ENCODE peak calls at places on chromosomes 4 and X, in seven cellular contexts. One of them, this sample, is unnamed. For H3K36me3, the result is how much of the 10 kb centered on the place peaks cover.

GRCh38 chrX:77785400-77785745 is 643 bp downstream of the ATRX start:
- DNase-seq in Panc1: no peak
- DNase-seq in endothelial cell of umbilical vein: no peak
- DNase-seq in ovary: no peak
- DNase-seq in GM06990: no peak
- DNase-seq in BE2C: peak
- DNase-seq in mucosa of descending colon: no peak
- DNase-seq in this sample: peak

GRCh38 chr4:101191302-101192098 is 155.8 kb downstream of the PPP3CA start:
- DNase-seq in Panc1: no peak
- DNase-seq in endothelial cell of umbilical vein: peak
- DNase-seq in ovary: peak
- DNase-seq in GM06990: no peak
- DNase-seq in BE2C: peak
- DNase-seq in mucosa of descending colon: peak
- DNase-seq in this sample: peak

GRCh38 chr4:159021597-159022385 is 81.1 kb upstream of the RAPGEF2 start:
- DNase-seq in Panc1: no peak
- DNase-seq in endothelial cell of umbilical vein: no peak
- DNase-seq in ovary: no peak
- DNase-seq in GM06990: no peak
- DNase-seq in BE2C: no peak
- DNase-seq in mucosa of descending colon: no peak
- DNase-seq in this sample: no peak

GRCh38 chr4:72340803-72341431 is 228.1 kb downstream of the ADAMTS3 start:
- DNase-seq in Panc1: no peak
- DNase-seq in endothelial cell of umbilical vein: no peak
- DNase-seq in ovary: no peak
- DNase-seq in GM06990: no peak
- DNase-seq in BE2C: no peak
- DNase-seq in mucosa of descending colon: no peak
- DNase-seq in this sample: no peak

GRCh38 chrX:78314561-78314960 is 12.8 kb downstream of the CYSLTR1 start:
- DNase-seq in Panc1: no peak
- DNase-seq in endothelial cell of umbilical vein: no peak
- DNase-seq in ovary: no peak
- DNase-seq in GM06990: no peak
- DNase-seq in BE2C: no peak
- DNase-seq in mucosa of descending colon: no peak
- DNase-seq in this sample: no peak

GRCh38 chr4:36841583-36842326 is 402.8 kb upstream of the NWD2 start:
- DNase-seq in Panc1: peak
- DNase-seq in endothelial cell of umbilical vein: no peak
- DNase-seq in ovary: no peak
- DNase-seq in GM06990: peak
- DNase-seq in BE2C: no peak
- DNase-seq in mucosa of descending colon: no peak
- DNase-seq in this sample: no peak

GRCh38 chr4:6085028-6085942 is 67.1 kb upstream of the C4orf50 start:
- DNase-seq in Panc1: no peak
- DNase-seq in endothelial cell of umbilical vein: no peak
- DNase-seq in ovary: peak
- DNase-seq in GM06990: no peak
- DNase-seq in BE2C: no peak
- DNase-seq in mucosa of descending colon: no peak
- DNase-seq in this sample: no peak

GRCh38 chr4:45951153-45951552 is 172.7 kb downstream of the GABRG1 start:
- DNase-seq in Panc1: no peak
- DNase-seq in endothelial cell of umbilical vein: no peak
- DNase-seq in ovary: no peak
- DNase-seq in GM06990: no peak
- DNase-seq in BE2C: no peak
- DNase-seq in mucosa of descending colon: no peak
- DNase-seq in this sample: no peak

GRCh38 chr4:118979712-118980111 is 91.1 kb downstream of the SYNPO2 start:
- DNase-seq in Panc1: no peak
- DNase-seq in endothelial cell of umbilical vein: no peak
- DNase-seq in ovary: no peak
- DNase-seq in GM06990: no peak
- DNase-seq in BE2C: no peak
- DNase-seq in mucosa of descending colon: no peak
- DNase-seq in this sample: no peak

DNA sequence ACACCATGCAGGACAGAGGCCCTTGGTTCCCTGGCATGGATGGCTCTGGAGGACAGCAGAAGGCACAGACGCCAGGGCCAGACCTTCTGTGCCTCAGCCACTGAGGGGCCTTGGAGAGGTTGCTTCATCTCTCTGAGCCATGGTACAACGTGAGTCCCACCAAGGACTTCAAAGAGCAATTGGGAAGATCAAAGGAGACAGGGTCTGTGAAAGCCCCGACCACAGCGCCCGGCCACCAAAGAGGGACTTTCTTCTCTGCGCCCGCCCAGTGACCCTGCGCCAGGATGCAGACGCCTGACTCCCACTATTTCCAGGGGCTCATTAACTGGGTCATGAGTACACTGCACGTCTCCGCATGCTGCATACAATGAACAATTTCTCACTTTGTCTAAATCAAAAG is 174.0 kb downstream of the AFAP1 start:
- DNase-seq in Panc1: no peak
- DNase-seq in endothelial cell of umbilical vein: no peak
- DNase-seq in ovary: peak
- DNase-seq in GM06990: no peak
- DNase-seq in BE2C: no peak
- DNase-seq in mucosa of descending colon: no peak
- DNase-seq in this sample: no peak
- H3K36me3 ChIP-seq in Panc1: under half
- H3K36me3 ChIP-seq in endothelial cell of umbilical vein: under half
- H3K36me3 ChIP-seq in ovary: under half
- H3K36me3 ChIP-seq in GM06990: under half
- H3K36me3 ChIP-seq in BE2C: half or more
- H3K36me3 ChIP-seq in mucosa of descending colon: under half
- H3K36me3 ChIP-seq in this sample: under half

GRCh38 chr4:22460266-22460665 is 55.6 kb downstream of the ADGRA3 start:
- DNase-seq in Panc1: no peak
- DNase-seq in endothelial cell of umbilical vein: no peak
- DNase-seq in ovary: no peak
- DNase-seq in GM06990: no peak
- DNase-seq in BE2C: no peak
- DNase-seq in mucosa of descending colon: no peak
- DNase-seq in this sample: no peak
- H3K36me3 ChIP-seq in Panc1: under half
- H3K36me3 ChIP-seq in endothelial cell of umbilical vein: under half
- H3K36me3 ChIP-seq in ovary: under half
- H3K36me3 ChIP-seq in GM06990: under half
- H3K36me3 ChIP-seq in BE2C: under half
- H3K36me3 ChIP-seq in mucosa of descending colon: under half
- H3K36me3 ChIP-seq in this sample: under half

GRCh38 chr4:2125023-2125422 is 65.9 kb downstream of the NAT8L start:
- DNase-seq in Panc1: no peak
- DNase-seq in endothelial cell of umbilical vein: no peak
- DNase-seq in ovary: no peak
- DNase-seq in GM06990: no peak
- DNase-seq in BE2C: no peak
- DNase-seq in mucosa of descending colon: no peak
- DNase-seq in this sample: no peak

GRCh38 chr4:2132438-2132837 is 73.3 kb downstream of the NAT8L start:
- DNase-seq in Panc1: no peak
- DNase-seq in endothelial cell of umbilical vein: no peak
- DNase-seq in ovary: no peak
- DNase-seq in GM06990: no peak
- DNase-seq in BE2C: no peak
- DNase-seq in mucosa of descending colon: no peak
- DNase-seq in this sample: no peak

GRCh38 chr4:2127609-2128300 is 68.6 kb downstream of the NAT8L start:
- DNase-seq in Panc1: no peak
- DNase-seq in endothelial cell of umbilical vein: no peak
- DNase-seq in ovary: no peak
- DNase-seq in GM06990: no peak
- DNase-seq in BE2C: no peak
- DNase-seq in mucosa of descending colon: no peak
- DNase-seq in this sample: no peak

GRCh38 chr4:2125831-2126230 is 66.7 kb downstream of the NAT8L start:
- DNase-seq in Panc1: no peak
- DNase-seq in endothelial cell of umbilical vein: no peak
- DNase-seq in ovary: no peak
- DNase-seq in GM06990: no peak
- DNase-seq in BE2C: no peak
- DNase-seq in mucosa of descending colon: no peak
- DNase-seq in this sample: no peak

GRCh38 chr4:2126309-2127043 is 67.3 kb downstream of the NAT8L start:
- DNase-seq in Panc1: no peak
- DNase-seq in endothelial cell of umbilical vein: no peak
- DNase-seq in ovary: no peak
- DNase-seq in GM06990: no peak
- DNase-seq in BE2C: no peak
- DNase-seq in mucosa of descending colon: no peak
- DNase-seq in this sample: no peak
- H3K36me3 ChIP-seq in Panc1: under half
- H3K36me3 ChIP-seq in endothelial cell of umbilical vein: under half
- H3K36me3 ChIP-seq in ovary: under half
- H3K36me3 ChIP-seq in GM06990: under half
- H3K36me3 ChIP-seq in BE2C: under half
- H3K36me3 ChIP-seq in mucosa of descending colon: under half
- H3K36me3 ChIP-seq in this sample: under half

GRCh38 chr4:25619601-25620000 is 36.0 kb upstream of the SLC34A2 start:
- DNase-seq in Panc1: no peak
- DNase-seq in endothelial cell of umbilical vein: no peak
- DNase-seq in ovary: no peak
- DNase-seq in GM06990: no peak
- DNase-seq in BE2C: no peak
- DNase-seq in mucosa of descending colon: no peak
- DNase-seq in this sample: no peak
- H3K36me3 ChIP-seq in Panc1: under half
- H3K36me3 ChIP-seq in endothelial cell of umbilical vein: under half
- H3K36me3 ChIP-seq in ovary: under half
- H3K36me3 ChIP-seq in GM06990: under half
- H3K36me3 ChIP-seq in BE2C: under half
- H3K36me3 ChIP-seq in mucosa of descending colon: under half
- H3K36me3 ChIP-seq in this sample: under half

GRCh38 chr4:40165931-40166330 is 30.9 kb upstream of the RHOH start:
- DNase-seq in Panc1: no peak
- DNase-seq in endothelial cell of umbilical vein: peak
- DNase-seq in ovary: no peak
- DNase-seq in GM06990: no peak
- DNase-seq in BE2C: no peak
- DNase-seq in mucosa of descending colon: no peak
- DNase-seq in this sample: no peak
- H3K36me3 ChIP-seq in Panc1: under half
- H3K36me3 ChIP-seq in endothelial cell of umbilical vein: under half
- H3K36me3 ChIP-seq in ovary: under half
- H3K36me3 ChIP-seq in GM06990: under half
- H3K36me3 ChIP-seq in BE2C: under half
- H3K36me3 ChIP-seq in mucosa of descending colon: under half
- H3K36me3 ChIP-seq in this sample: under half